ENCODE peak calls at places on chromosomes 3 and 15, in five cellular contexts. One of them, this sample, is unnamed. For H3K27me3, the result is how much of the 10 kb centered on the place peaks cover.

GRCh38 chr15:77030928-77031375 is 36.0 kb downstream of the PSTPIP1 start:
- DNase-seq in tibial nerve: no peak
- DNase-seq in BE2C: peak
- DNase-seq in esophagus muscularis mucosa: no peak
- DNase-seq in astrocyte: no peak
- DNase-seq in this sample: no peak

GRCh38 chr15:99121207-99121606 is 16.3 kb downstream of the SYNM start:
- DNase-seq in BE2C: no peak
- DNase-seq in astrocyte: no peak
- DNase-seq in tibial nerve: no peak
- DNase-seq in esophagus muscularis mucosa: no peak
- DNase-seq in this sample: no peak

GRCh38 chr3:156474560-156475389 is 80.1 kb downstream of the SSR3 start:
- DNase-seq in astrocyte: no peak
- DNase-seq in BE2C: peak
- DNase-seq in esophagus muscularis mucosa: no peak
- DNase-seq in tibial nerve: no peak
- DNase-seq in this sample: peak

GRCh38 chr3:47010050-47010712 is 30.7 kb downstream of the NBEAL2 start:
- DNase-seq in astrocyte: no peak
- DNase-seq in tibial nerve: no peak
- DNase-seq in esophagus muscularis mucosa: no peak
- DNase-seq in BE2C: no peak
- DNase-seq in this sample: no peak

GRCh38 chr15:41930221-41930866 is 36.5 kb upstream of the SPTBN5 start:
- DNase-seq in astrocyte: peak
- DNase-seq in esophagus muscularis mucosa: no peak
- DNase-seq in BE2C: no peak
- DNase-seq in tibial nerve: peak
- DNase-seq in this sample: no peak

GRCh38 chr3:44058022-44058867 is 183.4 kb upstream of the TOPAZ1 start:
- DNase-seq in esophagus muscularis mucosa: no peak
- DNase-seq in astrocyte: peak
- DNase-seq in tibial nerve: no peak
- DNase-seq in BE2C: no peak
- DNase-seq in this sample: no peak

GRCh38 chr3:156648086-156648485 is 26.3 kb upstream of the TIPARP start:
- DNase-seq in esophagus muscularis mucosa: no peak
- DNase-seq in tibial nerve: no peak
- DNase-seq in astrocyte: peak
- DNase-seq in BE2C: no peak
- DNase-seq in this sample: no peak

GRCh38 chr3:183626877-183627594 is 8.4 kb upstream of the KLHL24 start:
- DNase-seq in tibial nerve: peak
- DNase-seq in BE2C: no peak
- DNase-seq in astrocyte: no peak
- DNase-seq in esophagus muscularis mucosa: no peak
- DNase-seq in this sample: no peak

GRCh38 chr15:43702174-43702573 is 8.5 kb downstream of the CKMT1A start:
- DNase-seq in astrocyte: no peak
- DNase-seq in tibial nerve: no peak
- DNase-seq in esophagus muscularis mucosa: no peak
- DNase-seq in BE2C: no peak
- DNase-seq in this sample: no peak

GRCh38 chr15:48796930-48797329 is 13.9 kb downstream of the CEP152 start:
- DNase-seq in esophagus muscularis mucosa: no peak
- DNase-seq in BE2C: no peak
- DNase-seq in tibial nerve: no peak
- DNase-seq in astrocyte: peak
- DNase-seq in this sample: no peak

GRCh38 chr3:195187609-195188529 is 83.1 kb downstream of the XXYLT1 start:
- DNase-seq in astrocyte: peak
- DNase-seq in tibial nerve: no peak
- DNase-seq in esophagus muscularis mucosa: no peak
- DNase-seq in BE2C: no peak
- DNase-seq in this sample: no peak

DNA sequence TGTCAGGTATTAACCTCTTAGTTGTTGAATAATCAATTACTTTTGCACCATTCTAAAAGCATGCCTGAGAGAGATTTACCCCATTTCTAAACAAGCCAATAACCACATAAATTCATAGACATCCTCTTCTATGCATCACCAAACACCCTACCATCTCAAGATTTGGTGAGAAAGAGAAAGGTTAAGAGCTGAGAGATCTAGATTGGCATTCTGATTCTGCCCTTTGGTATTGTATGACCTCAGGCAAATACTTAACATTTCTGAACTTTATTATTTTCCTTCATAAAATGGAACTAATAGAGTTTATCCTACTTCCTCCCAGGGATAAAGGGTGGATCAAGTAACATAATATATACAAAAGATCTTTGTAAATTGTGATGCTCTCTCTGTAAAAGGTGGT is 146.5 kb upstream of the MME start:
- DNase-seq in tibial nerve: no peak
- DNase-seq in astrocyte: no peak
- DNase-seq in esophagus muscularis mucosa: no peak
- DNase-seq in BE2C: no peak
- DNase-seq in this sample: no peak
- TF ChIP-seq CTCF in tibial nerve: no peak
- TF ChIP-seq CTCF in astrocyte: no peak
- TF ChIP-seq CTCF in esophagus muscularis mucosa: no peak
- TF ChIP-seq CTCF in BE2C: no peak
- TF ChIP-seq CTCF in this sample: no peak

DNA sequence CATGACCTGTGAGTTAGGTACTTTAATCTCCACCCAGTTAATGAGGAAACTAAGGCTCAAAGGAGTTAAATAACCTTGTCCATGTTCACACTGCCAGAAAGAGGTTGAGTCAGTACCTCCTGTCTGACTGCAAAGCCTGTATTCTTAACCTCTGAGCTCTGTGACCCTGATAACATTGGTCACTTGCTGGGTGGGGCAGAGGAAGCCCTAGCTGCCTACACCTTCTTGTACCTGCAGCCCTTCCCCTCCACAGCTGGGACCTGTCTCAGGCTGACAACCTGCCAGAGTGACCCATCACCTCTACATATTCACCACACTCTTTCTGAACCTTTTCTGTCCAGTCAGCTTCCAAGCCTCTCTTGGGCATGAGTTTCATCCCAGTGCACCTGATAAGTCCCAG is 106.1 kb upstream of the HES1 start:
- DNase-seq in esophagus muscularis mucosa: no peak
- DNase-seq in astrocyte: no peak
- DNase-seq in BE2C: no peak
- DNase-seq in tibial nerve: no peak
- DNase-seq in this sample: no peak
- H3K27me3 ChIP-seq in esophagus muscularis mucosa: under half
- H3K27me3 ChIP-seq in astrocyte: under half
- H3K27me3 ChIP-seq in BE2C: under half
- H3K27me3 ChIP-seq in tibial nerve: under half
- H3K27me3 ChIP-seq in this sample: under half

GRCh38 chr3:142857056-142857455 is 31.8 kb downstream of the PCOLCE2 start:
- DNase-seq in astrocyte: no peak
- DNase-seq in tibial nerve: no peak
- DNase-seq in BE2C: peak
- DNase-seq in esophagus muscularis mucosa: no peak
- DNase-seq in this sample: peak
- TF ChIP-seq CTCF in astrocyte: peak
- TF ChIP-seq CTCF in tibial nerve: no peak
- TF ChIP-seq CTCF in BE2C: peak
- TF ChIP-seq CTCF in esophagus muscularis mucosa: no peak
- TF ChIP-seq CTCF in this sample: peak

GRCh38 chr15:60010467-60011257 is 6.6 kb downstream of the FOXB1 start:
- DNase-seq in astrocyte: no peak
- DNase-seq in BE2C: no peak
- DNase-seq in tibial nerve: no peak
- DNase-seq in esophagus muscularis mucosa: peak
- DNase-seq in this sample: no peak
- H3K27me3 ChIP-seq in astrocyte: half or more
- H3K27me3 ChIP-seq in BE2C: half or more
- H3K27me3 ChIP-seq in tibial nerve: under half
- H3K27me3 ChIP-seq in esophagus muscularis mucosa: half or more
- H3K27me3 ChIP-seq in this sample: under half

DNA sequence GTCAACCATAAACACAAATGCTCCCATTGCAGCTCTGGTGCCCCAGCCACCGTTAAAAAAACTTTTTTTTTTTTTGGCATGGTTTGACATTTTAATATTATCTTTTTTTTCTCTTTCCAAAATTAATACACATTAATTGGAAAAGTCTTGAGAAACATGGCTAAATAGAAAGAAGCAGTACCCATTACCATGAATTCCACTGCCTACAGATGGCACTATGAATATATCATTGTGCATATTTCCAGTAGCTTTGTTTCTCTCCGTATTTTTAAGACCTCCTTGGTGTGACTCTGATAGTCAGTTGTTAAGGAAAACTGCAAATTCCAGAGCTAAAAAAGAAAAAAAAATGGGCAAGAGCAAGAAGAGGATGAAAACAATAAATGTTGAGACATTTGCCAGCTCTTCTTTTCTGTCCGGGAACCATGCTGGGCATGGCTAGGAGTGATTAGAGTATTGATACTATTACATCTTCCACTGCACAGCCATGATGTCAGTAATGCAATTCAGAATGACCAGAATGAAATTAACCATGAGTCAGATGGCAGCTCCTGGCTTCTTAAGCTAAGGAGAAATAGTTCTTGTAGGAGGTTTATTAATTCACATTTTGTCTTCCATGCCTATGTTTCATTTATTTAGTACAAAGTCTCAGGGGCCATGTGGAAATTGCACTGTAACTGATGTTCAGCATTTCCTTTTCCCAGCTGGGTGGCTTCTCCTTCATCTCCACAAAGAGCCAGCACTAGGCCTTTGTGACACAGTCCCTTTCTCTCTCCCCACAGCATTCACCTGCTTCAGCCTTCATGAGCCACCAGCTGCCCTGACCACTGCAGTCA is 31.9 kb downstream of the SLC7A14 start:
- DNase-seq in BE2C: peak
- DNase-seq in astrocyte: no peak
- DNase-seq in tibial nerve: no peak
- DNase-seq in esophagus muscularis mucosa: peak
- DNase-seq in this sample: no peak
- TF ChIP-seq CTCF in BE2C: peak
- TF ChIP-seq CTCF in astrocyte: no peak
- TF ChIP-seq CTCF in tibial nerve: no peak
- TF ChIP-seq CTCF in esophagus muscularis mucosa: no peak
- TF ChIP-seq CTCF in this sample: no peak

GRCh38 chr3:168330983-168331382 is 235.3 kb upstream of the GOLIM4 start:
- DNase-seq in tibial nerve: no peak
- DNase-seq in BE2C: no peak
- DNase-seq in esophagus muscularis mucosa: no peak
- DNase-seq in astrocyte: no peak
- DNase-seq in this sample: peak

GRCh38 chr3:168341192-168341816 is 245.6 kb upstream of the GOLIM4 start:
- DNase-seq in BE2C: no peak
- DNase-seq in esophagus muscularis mucosa: no peak
- DNase-seq in tibial nerve: no peak
- DNase-seq in astrocyte: peak
- DNase-seq in this sample: no peak

GRCh38 chr3:168338176-168338575 is 242.5 kb upstream of the GOLIM4 start:
- DNase-seq in esophagus muscularis mucosa: no peak
- DNase-seq in tibial nerve: no peak
- DNase-seq in astrocyte: no peak
- DNase-seq in BE2C: no peak
- DNase-seq in this sample: no peak

GRCh38 chr3:168341965-168342719 is 246.4 kb upstream of the GOLIM4 start:
- DNase-seq in BE2C: no peak
- DNase-seq in esophagus muscularis mucosa: no peak
- DNase-seq in astrocyte: peak
- DNase-seq in tibial nerve: no peak
- DNase-seq in this sample: no peak

DNA sequence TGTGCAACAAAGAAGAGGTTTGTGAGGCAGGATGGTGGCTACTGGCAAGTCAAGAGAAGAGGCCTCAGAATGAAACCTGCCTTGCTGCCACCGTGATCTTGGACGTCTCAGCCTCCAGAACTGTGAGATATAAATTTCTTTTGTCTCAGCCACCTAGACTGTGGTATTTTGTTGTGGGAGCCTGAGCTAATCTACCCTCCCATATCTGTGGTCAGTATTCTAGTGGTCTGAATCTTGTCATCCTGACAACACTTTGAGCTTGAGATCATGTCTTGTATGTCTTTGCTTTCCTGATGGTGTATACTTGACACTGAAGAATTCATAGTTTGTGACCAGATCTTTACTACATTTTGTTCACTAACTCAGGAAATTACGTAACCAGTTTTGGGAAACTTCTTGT is 240.6 kb upstream of the GOLIM4 start:
- DNase-seq in astrocyte: peak
- DNase-seq in esophagus muscularis mucosa: no peak
- DNase-seq in tibial nerve: no peak
- DNase-seq in BE2C: no peak
- DNase-seq in this sample: no peak
- H3K27me3 ChIP-seq in astrocyte: under half
- H3K27me3 ChIP-seq in esophagus muscularis mucosa: under half
- H3K27me3 ChIP-seq in tibial nerve: under half
- H3K27me3 ChIP-seq in BE2C: under half
- H3K27me3 ChIP-seq in this sample: under half